ENCODE peak calls at places on chromosomes 11 and 22, in ten cellular contexts. T, D, G, Q, H, K, B, J, A and C are unnamed samples.

GRCh38 chr11:35138949-35139881 is at the start of gene CD44:
- DNase-seq in J (peak; percentile 81), T (peak; percentile 63), G (peak; percentile 72), K (no peak), Q (peak; percentile 93), B (peak; percentile 67), A (no peak), D (peak; percentile 84), H (peak; percentile 79), C (peak; percentile 67)

GRCh38 chr11:127042445-127042844 is 41.9 kb upstream of the KIRREL3 start:
- DNase-seq in J (no peak), G (no peak), K (no peak), A (no peak), Q (no peak), D (no peak), T (no peak), B (no peak), H (no peak), C (no peak)

GRCh38 chr11:11070976-11071375 is 213.1 kb upstream of the ZBED5 start:
- DNase-seq in K (no peak), J (no peak), H (no peak), B (no peak), Q (no peak), T (no peak), G (no peak), D (no peak), A (no peak), C (no peak)

GRCh38 chr11:113189909-113190667 is 124.3 kb upstream of the TTC12 start:
- DNase-seq in K (no peak), T (no peak), D (no peak), G (peak; percentile 59), H (no peak), J (peak; percentile 39), B (no peak), A (no peak), Q (peak; percentile 88), C (no peak)

GRCh38 chr11:95912902-95913560 is 10.9 kb downstream of the MTMR2 start:
- DNase-seq in B (no peak), T (no peak), K (no peak), J (no peak), H (no peak), D (no peak), Q (no peak), G (no peak), A (no peak), C (no peak)

GRCh38 chr11:119169272-119169719 is 771 bp downstream of the NLRX1 start:
- DNase-seq in Q (peak; percentile 57), H (peak; percentile 29), J (no peak), B (peak; percentile 40), K (peak; percentile 26), G (peak; percentile 52), D (peak; percentile 16), A (no peak), T (peak; percentile 86), C (peak; percentile 52)

GRCh38 chr11:116175707-116176106 is 597.1 kb downstream of the BUD13 start:
- DNase-seq in H (no peak), T (no peak), B (no peak), A (no peak), D (no peak), Q (no peak), G (no peak), J (no peak), K (no peak), C (no peak)

GRCh38 chr11:115480611-115481010 is 23.6 kb downstream of the CADM1 start:
- DNase-seq in B (no peak), G (no peak), K (no peak), A (no peak), H (no peak), J (no peak), T (no peak), D (no peak), Q (no peak), C (no peak)

GRCh38 chr11:69663326-69663725 is 11.8 kb downstream of the LTO1 start:
- DNase-seq in H (no peak), G (no peak), B (no peak), K (no peak), Q (no peak), A (no peak), D (no peak), J (no peak), T (no peak), C (no peak)

GRCh38 chr11:13674799-13675509 is 6.5 kb downstream of the FAR1 start:
- DNase-seq in A (no peak), H (no peak), T (no peak), G (no peak), D (no peak), K (no peak), J (no peak), B (no peak), Q (no peak), C (no peak)

GRCh38 chr22:41429232-41429945 is 17.2 kb downstream of the TOB2 start:
- DNase-seq in Q (no peak), T (no peak), J (no peak), A (no peak), H (no peak), K (no peak), D (no peak), G (no peak), B (no peak), C (no peak)

GRCh38 chr11:128530119-128531091 is 57.0 kb downstream of the ETS1 start:
- DNase-seq in K (no peak), B (no peak), G (peak; percentile 74), Q (peak; percentile 52), T (no peak), D (no peak), A (no peak), J (no peak), H (no peak), C (no peak)

GRCh38 chr11:20048246-20048645 is 112.0 kb downstream of the DBX1 start:
- DNase-seq in T (no peak), Q (no peak), H (no peak), D (no peak), A (no peak), G (no peak), J (no peak), K (no peak), B (no peak), C (no peak)

GRCh38 chr11:100670140-100670539 is 16.9 kb upstream of the ARHGAP42 start:
- DNase-seq in Q (no peak), J (no peak), A (no peak), D (no peak), T (no peak), K (no peak), H (no peak), B (no peak), G (no peak), C (no peak)

GRCh38 chr22:48574776-48575566 is 1252.7 kb downstream of the BRD1 start:
- DNase-seq in T (no peak), Q (no peak), K (peak; percentile 22), H (peak; percentile 40), G (peak; percentile 44), D (no peak), J (no peak), B (no peak), A (peak; percentile 76), C (peak; percentile 79)

GRCh38 chr11:96715208-96715607 is 325.4 kb downstream of the JRKL start:
- DNase-seq in H (no peak), T (no peak), B (no peak), J (no peak), Q (no peak), K (no peak), G (no peak), D (no peak), A (no peak), C (no peak)

GRCh38 chr11:117498791-117499190 is 171.1 kb downstream of the CEP164 start:
- DNase-seq in J (no peak), H (no peak), Q (no peak), K (no peak), T (no peak), B (no peak), G (no peak), A (peak; percentile 54), D (no peak), C (no peak)

GRCh38 chr22:26324150-26324549 is 104.9 kb upstream of the ASPHD2 start:
- DNase-seq in H (no peak), B (no peak), Q (no peak), G (no peak), A (no peak), K (no peak), D (no peak), T (no peak), J (no peak), C (no peak)

GRCh38 chr22:43921361-43921760 is 2.2 kb upstream of the PNPLA3 start:
- DNase-seq in J (peak; percentile 48), H (no peak), T (no peak), G (no peak), Q (no peak), K (no peak), A (no peak), B (peak; percentile 81), D (no peak), C (no peak)

GRCh38 chr11:43842021-43842420 is 38.6 kb upstream of the ALKBH3 start:
- DNase-seq in A (no peak), Q (no peak), K (no peak), T (no peak), J (no peak), D (no peak), B (no peak), H (no peak), G (no peak), C (no peak)